ENCODE peak calls at places on chromosome 2, in ten cellular contexts. One of them, this sample, is unnamed.

GRCh38 chr2:8922431-8922830 is 81.1 kb downstream of the MBOAT2 start:
- DNase-seq in esophagus muscularis mucosa: no peak
- DNase-seq in spleen: no peak
- DNase-seq in Peyer's patch: no peak
- DNase-seq in A549: no peak
- DNase-seq in esophagus squamous epithelium: no peak
- DNase-seq in HCT116: no peak
- DNase-seq in body of pancreas: no peak
- DNase-seq in transverse colon: no peak
- DNase-seq in breast epithelium: no peak
- DNase-seq in this sample: no peak

GRCh38 chr2:204505488-204505887 is 39.8 kb upstream of the PARD3B start:
- DNase-seq in Peyer's patch: no peak
- DNase-seq in HCT116: no peak
- DNase-seq in transverse colon: no peak
- DNase-seq in A549: no peak
- DNase-seq in spleen: no peak
- DNase-seq in esophagus squamous epithelium: no peak
- DNase-seq in breast epithelium: no peak
- DNase-seq in body of pancreas: no peak
- DNase-seq in esophagus muscularis mucosa: no peak
- DNase-seq in this sample: no peak

GRCh38 chr2:223633656-223634055 is 31.5 kb upstream of the SCG2 start:
- DNase-seq in transverse colon: no peak
- DNase-seq in esophagus muscularis mucosa: no peak
- DNase-seq in A549: no peak
- DNase-seq in spleen: no peak
- DNase-seq in esophagus squamous epithelium: no peak
- DNase-seq in HCT116: no peak
- DNase-seq in Peyer's patch: no peak
- DNase-seq in breast epithelium: no peak
- DNase-seq in body of pancreas: no peak
- DNase-seq in this sample: no peak

GRCh38 chr2:20538308-20539132 is 91.6 kb downstream of the RHOB start:
- DNase-seq in breast epithelium: no peak
- DNase-seq in esophagus squamous epithelium: no peak
- DNase-seq in esophagus muscularis mucosa: no peak
- DNase-seq in HCT116: no peak
- DNase-seq in transverse colon: no peak
- DNase-seq in A549: no peak
- DNase-seq in Peyer's patch: no peak
- DNase-seq in body of pancreas: no peak
- DNase-seq in spleen: peak; percentile 59
- DNase-seq in this sample: peak; percentile 91

GRCh38 chr2:239927424-239927981 is 97.6 kb downstream of the NDUFA10 start:
- DNase-seq in body of pancreas: no peak
- DNase-seq in Peyer's patch: peak; percentile 43
- DNase-seq in esophagus muscularis mucosa: no peak
- DNase-seq in HCT116: peak; percentile 58
- DNase-seq in transverse colon: no peak
- DNase-seq in esophagus squamous epithelium: no peak
- DNase-seq in A549: peak; percentile 89
- DNase-seq in spleen: peak; percentile 79
- DNase-seq in breast epithelium: no peak
- DNase-seq in this sample: peak; percentile 17

GRCh38 chr2:175383286-175383685 is 201.8 kb upstream of the ATP5MC3 start:
- DNase-seq in esophagus squamous epithelium: no peak
- DNase-seq in esophagus muscularis mucosa: no peak
- DNase-seq in Peyer's patch: no peak
- DNase-seq in transverse colon: no peak
- DNase-seq in body of pancreas: no peak
- DNase-seq in A549: no peak
- DNase-seq in spleen: no peak
- DNase-seq in HCT116: no peak
- DNase-seq in breast epithelium: no peak
- DNase-seq in this sample: no peak

GRCh38 chr2:81077396-81077795 is 772.8 kb upstream of the LRRTM1 start:
- DNase-seq in A549: no peak
- DNase-seq in esophagus muscularis mucosa: no peak
- DNase-seq in body of pancreas: no peak
- DNase-seq in Peyer's patch: no peak
- DNase-seq in HCT116: no peak
- DNase-seq in transverse colon: no peak
- DNase-seq in breast epithelium: no peak
- DNase-seq in esophagus squamous epithelium: no peak
- DNase-seq in spleen: no peak
- DNase-seq in this sample: no peak

GRCh38 chr2:43773876-43774613 is at the start of gene DYNC2LI1:
- DNase-seq in breast epithelium: peak; percentile 86
- DNase-seq in A549: peak; percentile 94
- DNase-seq in esophagus muscularis mucosa: peak; percentile 97
- DNase-seq in HCT116: peak; percentile 89
- DNase-seq in transverse colon: peak; percentile 93
- DNase-seq in esophagus squamous epithelium: peak; percentile 12
- DNase-seq in spleen: peak; percentile 95
- DNase-seq in body of pancreas: peak; percentile 93
- DNase-seq in Peyer's patch: peak; percentile 96
- DNase-seq in this sample: peak; percentile 86

GRCh38 chr2:68813596-68813995 is 57.6 kb downstream of the BMP10 start:
- DNase-seq in transverse colon: no peak
- DNase-seq in A549: no peak
- DNase-seq in breast epithelium: no peak
- DNase-seq in HCT116: no peak
- DNase-seq in body of pancreas: no peak
- DNase-seq in spleen: no peak
- DNase-seq in esophagus squamous epithelium: no peak
- DNase-seq in Peyer's patch: no peak
- DNase-seq in esophagus muscularis mucosa: no peak
- DNase-seq in this sample: no peak

GRCh38 chr2:43000242-43001054 is 208.1 kb upstream of the HAAO start:
- DNase-seq in spleen: peak; percentile 53
- DNase-seq in esophagus squamous epithelium: no peak
- DNase-seq in transverse colon: no peak
- DNase-seq in Peyer's patch: peak; percentile 36
- DNase-seq in A549: no peak
- DNase-seq in esophagus muscularis mucosa: no peak
- DNase-seq in HCT116: no peak
- DNase-seq in breast epithelium: peak; percentile 8
- DNase-seq in body of pancreas: no peak
- DNase-seq in this sample: no peak

GRCh38 chr2:96171836-96172235 is 26.6 kb upstream of the DUSP2 start:
- DNase-seq in esophagus squamous epithelium: no peak
- DNase-seq in body of pancreas: no peak
- DNase-seq in spleen: no peak
- DNase-seq in esophagus muscularis mucosa: no peak
- DNase-seq in A549: no peak
- DNase-seq in breast epithelium: no peak
- DNase-seq in HCT116: no peak
- DNase-seq in Peyer's patch: no peak
- DNase-seq in transverse colon: no peak
- DNase-seq in this sample: peak; percentile 8

GRCh38 chr2:136129601-136130000 is 11.7 kb upstream of the CXCR4 start:
- DNase-seq in HCT116: no peak
- DNase-seq in body of pancreas: no peak
- DNase-seq in transverse colon: no peak
- DNase-seq in esophagus squamous epithelium: no peak
- DNase-seq in esophagus muscularis mucosa: no peak
- DNase-seq in spleen: no peak
- DNase-seq in Peyer's patch: peak; percentile 73
- DNase-seq in A549: no peak
- DNase-seq in breast epithelium: no peak
- DNase-seq in this sample: no peak

GRCh38 chr2:98282109-98282508 is 64.1 kb upstream of the CNGA3 start:
- DNase-seq in body of pancreas: no peak
- DNase-seq in Peyer's patch: no peak
- DNase-seq in esophagus squamous epithelium: no peak
- DNase-seq in A549: no peak
- DNase-seq in HCT116: no peak
- DNase-seq in spleen: no peak
- DNase-seq in breast epithelium: no peak
- DNase-seq in esophagus muscularis mucosa: no peak
- DNase-seq in transverse colon: no peak
- DNase-seq in this sample: no peak

GRCh38 chr2:127852388-127852787 is 5.6 kb downstream of the POLR2D start:
- DNase-seq in body of pancreas: peak; percentile 18
- DNase-seq in breast epithelium: no peak
- DNase-seq in HCT116: no peak
- DNase-seq in Peyer's patch: no peak
- DNase-seq in A549: no peak
- DNase-seq in esophagus squamous epithelium: no peak
- DNase-seq in transverse colon: no peak
- DNase-seq in spleen: no peak
- DNase-seq in esophagus muscularis mucosa: no peak
- DNase-seq in this sample: no peak
- TF ChIP-seq POLR2A in body of pancreas: no peak
- TF ChIP-seq POLR2A in breast epithelium: no peak
- TF ChIP-seq POLR2A in HCT116: no peak
- TF ChIP-seq POLR2A in Peyer's patch: no peak
- TF ChIP-seq POLR2A in A549: no peak
- TF ChIP-seq POLR2A in esophagus squamous epithelium: no peak
- TF ChIP-seq POLR2A in transverse colon: no peak
- TF ChIP-seq POLR2A in spleen: no peak
- TF ChIP-seq POLR2A in esophagus muscularis mucosa: no peak
- TF ChIP-seq POLR2A in this sample: no peak

GRCh38 chr2:207166349-207167128 is 791 bp upstream of the KLF7 start:
- DNase-seq in breast epithelium: peak; percentile 71
- DNase-seq in esophagus muscularis mucosa: peak; percentile 95
- DNase-seq in A549: peak; percentile 83
- DNase-seq in transverse colon: peak; percentile 69
- DNase-seq in esophagus squamous epithelium: peak; percentile 29
- DNase-seq in spleen: peak; percentile 94
- DNase-seq in body of pancreas: peak; percentile 81
- DNase-seq in Peyer's patch: peak; percentile 88
- DNase-seq in HCT116: no peak
- DNase-seq in this sample: peak; percentile 69
- H3K4me1 ChIP-seq in breast epithelium: peaks cover 5% of the 10 kb centered on the region
- H3K4me1 ChIP-seq in esophagus muscularis mucosa: peaks cover 26% of the 10 kb centered on the region
- H3K4me1 ChIP-seq in A549: peaks cover 24% of the 10 kb centered on the region
- H3K4me1 ChIP-seq in transverse colon: peaks cover 14% of the 10 kb centered on the region
- H3K4me1 ChIP-seq in esophagus squamous epithelium: peaks cover 41% of the 10 kb centered on the region
- H3K4me1 ChIP-seq in spleen: peaks cover 17% of the 10 kb centered on the region
- H3K4me1 ChIP-seq in body of pancreas: peaks cover 30% of the 10 kb centered on the region
- H3K4me1 ChIP-seq in Peyer's patch: no peaks in the 10 kb centered on the region
- H3K4me1 ChIP-seq in HCT116: peaks cover 21% of the 10 kb centered on the region
- H3K4me1 ChIP-seq in this sample: peaks cover 11% of the 10 kb centered on the region

GRCh38 chr2:215982465-215982875 is 30.9 kb downstream of the MREG start:
- DNase-seq in spleen: no peak
- DNase-seq in esophagus squamous epithelium: no peak
- DNase-seq in Peyer's patch: no peak
- DNase-seq in transverse colon: no peak
- DNase-seq in A549: peak; percentile 90
- DNase-seq in esophagus muscularis mucosa: peak; percentile 55
- DNase-seq in breast epithelium: peak; percentile 82
- DNase-seq in HCT116: peak; percentile 62
- DNase-seq in body of pancreas: peak; percentile 9
- DNase-seq in this sample: no peak
- H3K9me3 ChIP-seq in spleen: no peaks in the 10 kb centered on the region
- H3K9me3 ChIP-seq in esophagus squamous epithelium: no peaks in the 10 kb centered on the region
- H3K9me3 ChIP-seq in Peyer's patch: no peaks in the 10 kb centered on the region
- H3K9me3 ChIP-seq in transverse colon: no peaks in the 10 kb centered on the region
- H3K9me3 ChIP-seq in A549: no peaks in the 10 kb centered on the region
- H3K9me3 ChIP-seq in esophagus muscularis mucosa: no peaks in the 10 kb centered on the region
- H3K9me3 ChIP-seq in breast epithelium: no peaks in the 10 kb centered on the region
- H3K9me3 ChIP-seq in HCT116: no peaks in the 10 kb centered on the region
- H3K9me3 ChIP-seq in body of pancreas: no peaks in the 10 kb centered on the region
- H3K9me3 ChIP-seq in this sample: no peaks in the 10 kb centered on the region

GRCh38 chr2:1729264-1729663 is 15.1 kb downstream of the PXDN start:
- DNase-seq in transverse colon: no peak
- DNase-seq in A549: no peak
- DNase-seq in Peyer's patch: no peak
- DNase-seq in esophagus muscularis mucosa: no peak
- DNase-seq in spleen: no peak
- DNase-seq in esophagus squamous epithelium: no peak
- DNase-seq in HCT116: no peak
- DNase-seq in breast epithelium: peak; percentile 6
- DNase-seq in body of pancreas: no peak
- DNase-seq in this sample: no peak

GRCh38 chr2:1728821-1729220 is 15.5 kb downstream of the PXDN start:
- DNase-seq in body of pancreas: peak; percentile 68
- DNase-seq in A549: no peak
- DNase-seq in esophagus muscularis mucosa: no peak
- DNase-seq in breast epithelium: peak; percentile 7
- DNase-seq in spleen: no peak
- DNase-seq in transverse colon: peak; percentile 4
- DNase-seq in HCT116: no peak
- DNase-seq in Peyer's patch: no peak
- DNase-seq in esophagus squamous epithelium: no peak
- DNase-seq in this sample: no peak

GRCh38 chr2:1731963-1732768 is 12.1 kb downstream of the PXDN start:
- DNase-seq in spleen: no peak
- DNase-seq in Peyer's patch: peak; percentile 45
- DNase-seq in transverse colon: peak; percentile 17
- DNase-seq in HCT116: no peak
- DNase-seq in body of pancreas: no peak
- DNase-seq in breast epithelium: no peak
- DNase-seq in esophagus squamous epithelium: no peak
- DNase-seq in A549: no peak
- DNase-seq in esophagus muscularis mucosa: no peak
- DNase-seq in this sample: no peak

GRCh38 chr2:1731512-1731962 is 12.8 kb downstream of the PXDN start:
- DNase-seq in transverse colon: peak; percentile 7
- DNase-seq in body of pancreas: no peak
- DNase-seq in spleen: no peak
- DNase-seq in Peyer's patch: peak; percentile 22
- DNase-seq in esophagus muscularis mucosa: no peak
- DNase-seq in HCT116: no peak
- DNase-seq in breast epithelium: no peak
- DNase-seq in esophagus squamous epithelium: no peak
- DNase-seq in A549: no peak
- DNase-seq in this sample: peak; percentile 34

DNA sequence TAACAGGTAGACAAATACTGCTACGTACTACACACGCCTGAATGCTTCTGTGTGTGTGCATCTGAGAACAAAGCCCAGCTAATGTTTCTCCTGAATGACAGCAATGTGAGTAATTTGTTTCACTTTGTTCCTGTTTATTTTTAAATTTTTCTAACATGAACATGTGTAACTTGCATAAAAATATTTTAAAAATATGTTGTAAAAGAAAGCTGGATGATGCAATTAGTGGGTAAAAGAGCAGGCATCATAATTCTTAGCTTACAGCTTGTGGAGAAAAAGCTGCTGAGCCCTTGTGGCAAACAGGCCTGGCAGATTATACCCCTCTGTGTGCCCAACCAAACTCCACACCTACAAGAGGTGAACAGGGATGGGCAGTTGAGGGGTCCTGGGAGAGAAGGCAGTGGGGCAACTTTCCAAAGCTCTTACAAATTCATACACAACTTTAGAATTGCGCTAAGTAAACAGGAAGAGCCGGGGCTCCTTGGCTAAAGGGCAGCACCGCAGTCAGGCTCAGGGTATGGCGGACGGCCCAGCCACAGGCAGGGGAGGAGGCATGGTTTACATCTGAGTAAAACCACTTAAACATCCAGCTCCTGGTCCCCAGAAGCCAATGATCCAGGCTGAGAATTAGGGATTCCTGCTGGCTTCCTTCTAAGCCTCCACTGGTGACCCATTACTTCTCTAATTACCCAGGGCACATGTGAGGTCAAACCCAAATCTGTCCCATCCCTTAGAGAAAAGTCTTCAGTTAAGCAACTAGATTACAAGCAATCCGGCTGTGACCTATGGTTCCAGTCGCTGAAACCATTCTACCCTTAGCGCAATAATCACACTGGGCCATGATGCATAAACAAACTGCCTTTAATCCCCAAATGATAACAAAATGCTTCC is 14.0 kb downstream of the PXDN start:
- DNase-seq in transverse colon: peak; percentile 31
- DNase-seq in breast epithelium: peak; percentile 17
- DNase-seq in spleen: no peak
- DNase-seq in esophagus squamous epithelium: no peak
- DNase-seq in body of pancreas: no peak
- DNase-seq in Peyer's patch: peak; percentile 48
- DNase-seq in HCT116: no peak
- DNase-seq in esophagus muscularis mucosa: no peak
- DNase-seq in A549: no peak
- DNase-seq in this sample: no peak
- TF ChIP-seq POLR2A in transverse colon: no peak
- TF ChIP-seq POLR2A in breast epithelium: no peak
- TF ChIP-seq POLR2A in spleen: no peak
- TF ChIP-seq POLR2A in esophagus squamous epithelium: no peak
- TF ChIP-seq POLR2A in body of pancreas: no peak
- TF ChIP-seq POLR2A in Peyer's patch: no peak
- TF ChIP-seq POLR2A in HCT116: no peak
- TF ChIP-seq POLR2A in esophagus muscularis mucosa: no peak
- TF ChIP-seq POLR2A in A549: no peak
- TF ChIP-seq POLR2A in this sample: no peak